ENCODE peak calls at places on chromosome 10, in seven cellular contexts. B, M, E, R, C, J and I are unnamed samples.

GRCh38 chr10:132408367-132408781 is 11.4 kb downstream of the PWWP2B start:
- DNase-seq in B (peak; percentile 84), M (no peak), E (no peak), R (peak; percentile 78), C (no peak), J (no peak), I (no peak)

GRCh38 chr10:72310241-72310633 is 36.5 kb downstream of the DDIT4 start:
- DNase-seq in B (peak; percentile 60), M (peak; percentile 41), E (no peak), R (peak; percentile 76), C (no peak), J (no peak), I (no peak)

GRCh38 chr10:37856881-37857286 is 526 bp downstream of the ZNF248 start:
- DNase-seq in B (peak; percentile 75), M (no peak), E (no peak), R (no peak), C (no peak), J (no peak), I (no peak)

GRCh38 chr10:69360485-69361302 is 56.0 kb downstream of the TACR2 start:
- DNase-seq in B (no peak), M (peak; percentile 97), E (no peak), R (no peak), C (peak; percentile 93), J (peak; percentile 92), I (no peak)

GRCh38 chr10:15672469-15672868 is 47.3 kb downstream of the ITGA8 start:
- DNase-seq in B (no peak), M (no peak), E (no peak), R (no peak), C (no peak), J (no peak), I (no peak)

GRCh38 chr10:103278862-103279298 is 1.9 kb downstream of the INA start:
- DNase-seq in B (no peak), M (peak; percentile 71), E (peak; percentile 90), R (peak; percentile 88), C (peak; percentile 55), J (peak; percentile 14), I (no peak)

GRCh38 chr10:118583611-118584010 is 11.8 kb downstream of the PRLHR start:
- DNase-seq in B (no peak), M (peak; percentile 42), E (no peak), R (no peak), C (no peak), J (no peak), I (peak; percentile 4)

GRCh38 chr10:33484787-33485186 is 150.3 kb upstream of the NRP1 start:
- DNase-seq in B (no peak), M (peak; percentile 61), E (peak; percentile 79), R (no peak), C (peak; percentile 66), J (no peak), I (no peak)

GRCh38 chr10:93542358-93542791 is 24.1 kb upstream of the FFAR4 start:
- DNase-seq in B (no peak), M (peak; percentile 30), E (peak; percentile 13), R (no peak), C (peak; percentile 9), J (no peak), I (no peak)

GRCh38 chr10:77328272-77328816 is 309.3 kb downstream of the KCNMA1 start:
- DNase-seq in B (no peak), M (peak; percentile 64), E (peak; percentile 80), R (peak; percentile 87), C (peak; percentile 48), J (no peak), I (no peak)

GRCh38 chr10:18737841-18738240 is 78.6 kb downstream of the ARL5B start:
- DNase-seq in B (no peak), M (peak; percentile 97), E (no peak), R (no peak), C (peak; percentile 95), J (peak; percentile 92), I (no peak)

GRCh38 chr10:35554461-35555056 is 50.6 kb upstream of the GJD4 start:
- DNase-seq in B (no peak), M (no peak), E (no peak), R (no peak), C (no peak), J (no peak), I (no peak)

GRCh38 chr10:119705434-119705831 is 20.4 kb upstream of the INPP5F start:
- DNase-seq in B (no peak), M (no peak), E (no peak), R (no peak), C (no peak), J (no peak), I (no peak)
- H3K9ac ChIP-seq in B (no peak overlapping the region), M (no peak overlapping the region), E (no peak overlapping the region), R (no peak overlapping the region), C (no peak overlapping the region), J (no peak overlapping the region), I (no peak overlapping the region)

GRCh38 chr10:3807928-3808496 is 23.0 kb upstream of the KLF6 start:
- DNase-seq in B (peak; percentile 61), M (no peak), E (no peak), R (no peak), C (no peak), J (no peak), I (no peak)
- H3K27ac ChIP-seq in B (peak overlapping the region; percentile 44), M (peak overlapping the region; percentile 100), E (no peak overlapping the region), R (no peak overlapping the region), C (peak overlapping the region; percentile 6), J (peak overlapping the region; percentile 96), I (peak overlapping the region; percentile 99)

DNA sequence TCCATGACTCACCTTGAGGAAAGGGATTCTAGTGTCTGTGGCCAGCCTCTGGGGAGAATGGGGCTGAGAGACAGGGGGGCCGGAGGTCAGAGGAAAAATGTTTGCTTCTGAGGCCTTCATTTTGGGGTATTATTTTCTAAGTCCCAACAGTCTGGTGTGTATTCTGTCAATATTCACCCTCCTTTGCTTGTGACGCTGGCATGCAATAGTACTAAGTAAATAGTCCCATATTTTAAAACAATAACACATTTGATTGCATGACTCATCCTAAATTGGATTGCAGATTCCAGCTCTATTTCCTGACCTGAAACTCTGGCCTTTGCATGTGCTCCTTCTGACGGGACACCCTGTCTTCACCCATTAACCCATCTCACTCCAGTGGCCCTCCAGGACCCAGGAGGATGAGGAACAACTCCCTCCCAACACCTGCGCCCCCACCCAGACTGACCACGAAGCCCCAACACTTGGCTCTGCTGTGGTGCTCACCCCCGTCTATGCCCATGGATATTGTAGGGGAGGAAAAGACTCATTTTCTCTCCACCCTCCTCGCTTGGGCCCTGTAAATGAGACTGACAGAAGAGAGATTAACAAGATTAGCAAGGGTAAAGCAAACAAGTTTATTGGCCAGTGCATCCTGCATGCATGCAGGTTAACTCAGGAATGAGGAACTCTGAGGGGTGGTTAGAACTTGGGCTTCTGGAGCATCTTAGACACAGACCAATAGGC is 495.6 kb upstream of the KLF6 start:
- DNase-seq in B (no peak), M (peak; percentile 68), E (no peak), R (no peak), C (peak; percentile 63), J (peak; percentile 25), I (no peak)
- H3K9ac ChIP-seq in B (no peak overlapping the region), M (no peak overlapping the region), E (no peak overlapping the region), R (no peak overlapping the region), C (no peak overlapping the region), J (no peak overlapping the region), I (no peak overlapping the region)

DNA sequence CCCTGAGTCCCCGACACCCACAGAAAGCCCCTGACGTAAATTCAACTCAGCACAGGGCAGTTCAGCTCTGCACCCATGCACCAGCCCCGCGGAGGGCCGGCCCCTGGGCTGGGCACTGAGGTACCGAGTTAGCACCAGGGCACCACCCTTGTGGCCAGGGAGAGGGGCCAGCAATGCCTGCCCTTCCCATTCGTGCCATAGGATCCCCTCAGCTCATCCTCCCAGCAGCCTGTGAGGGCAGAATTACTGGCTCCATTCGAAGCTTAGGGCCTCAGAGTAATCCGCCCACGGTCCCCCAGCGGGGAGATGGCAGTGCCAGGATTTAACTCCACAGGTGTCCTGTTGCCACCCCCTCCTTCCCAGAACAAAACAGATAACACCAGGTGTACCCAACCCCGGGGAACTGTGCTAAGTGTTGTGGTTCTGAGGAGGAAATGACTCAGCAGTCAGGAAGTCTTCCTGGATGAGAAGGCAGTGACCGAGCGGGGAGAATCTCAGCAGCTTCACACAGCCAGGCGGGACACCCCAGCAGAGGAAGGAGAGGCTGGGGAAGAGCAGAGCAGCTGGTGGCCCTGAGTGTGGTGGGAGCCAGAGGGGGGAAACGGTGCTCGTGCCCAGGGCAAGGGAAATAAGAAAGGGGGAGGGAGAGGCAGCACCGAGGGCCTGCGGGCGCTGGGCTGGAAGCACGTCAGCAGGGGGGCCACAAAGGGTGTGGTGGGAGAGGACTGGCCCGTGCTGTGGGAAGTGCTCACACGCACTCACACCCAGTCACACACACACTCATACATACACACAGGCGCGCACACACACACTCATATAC is 59.6 kb upstream of the CHST15 start:
- DNase-seq in B (peak; percentile 86), M (peak; percentile 82), E (no peak), R (peak; percentile 88), C (peak; percentile 63), J (peak; percentile 95), I (peak; percentile 94)
- H3K27ac ChIP-seq in B (no peak overlapping the region), M (peak overlapping the region; percentile 12), E (no peak overlapping the region), R (peak overlapping the region; percentile 73), C (peak overlapping the region; percentile 29), J (peak overlapping the region; percentile 77), I (peak overlapping the region; percentile 89)

GRCh38 chr10:24383681-24384106 is 174.8 kb downstream of the KIAA1217 start:
- DNase-seq in B (peak; percentile 96), M (peak; percentile 98), E (peak; percentile 26), R (peak; percentile 91), C (peak; percentile 98), J (peak; percentile 100), I (peak; percentile 91)
- H3K9ac ChIP-seq in B (no peak overlapping the region), M (peak overlapping the region; percentile 62), E (no peak overlapping the region), R (peak overlapping the region; percentile 79), C (no peak overlapping the region), J (peak overlapping the region; percentile 71), I (peak overlapping the region; percentile 83)

GRCh38 chr10:94546616-94547175 is 1.1 kb downstream of the HELLS start:
- DNase-seq in B (no peak), M (peak; percentile 26), E (no peak), R (no peak), C (peak; percentile 12), J (peak; percentile 4), I (no peak)
- H3K27ac ChIP-seq in B (no peak overlapping the region), M (peak overlapping the region; percentile 32), E (no peak overlapping the region), R (no peak overlapping the region), C (no peak overlapping the region), J (peak overlapping the region; percentile 90), I (peak overlapping the region; percentile 72)

GRCh38 chr10:122044045-122044661 is 55.2 kb downstream of the TACC2 start:
- DNase-seq in B (no peak), M (peak; percentile 18), E (peak; percentile 57), R (peak; percentile 61), C (peak; percentile 49), J (no peak), I (no peak)
- H3K9ac ChIP-seq in B (no peak overlapping the region), M (no peak overlapping the region), E (no peak overlapping the region), R (no peak overlapping the region), C (no peak overlapping the region), J (no peak overlapping the region), I (no peak overlapping the region)